ENCODE peak calls at places on chromosomes 4 and X, in four cellular contexts. One of them, this sample, is unnamed.

GRCh38 chr4:60482921-60483351 is 717.2 kb upstream of the ADGRL3 start:
- DNase-seq in choroid plexus epithelial cell: no peak
- DNase-seq in A549: no peak
- DNase-seq in fibroblast of lung: no peak
- DNase-seq in this sample: no peak

GRCh38 chr4:38805530-38806145 is 1.0 kb upstream of the TLR1 start:
- DNase-seq in choroid plexus epithelial cell: peak; percentile 27
- DNase-seq in A549: no peak
- DNase-seq in fibroblast of lung: no peak
- DNase-seq in this sample: no peak

GRCh38 chr4:185933078-185933581 is 121.1 kb upstream of the SORBS2 start:
- DNase-seq in choroid plexus epithelial cell: peak; percentile 85
- DNase-seq in A549: no peak
- DNase-seq in fibroblast of lung: no peak
- DNase-seq in this sample: no peak

GRCh38 chr4:173013232-173013932 is 155.2 kb upstream of the GALNT7 start:
- DNase-seq in choroid plexus epithelial cell: peak; percentile 60
- DNase-seq in A549: peak; percentile 42
- DNase-seq in fibroblast of lung: peak; percentile 63
- DNase-seq in this sample: no peak

GRCh38 chrX:154372612-154373022 is 1.8 kb downstream of the FLNA start:
- DNase-seq in choroid plexus epithelial cell: no peak
- DNase-seq in A549: peak; percentile 27
- DNase-seq in fibroblast of lung: peak; percentile 41
- DNase-seq in this sample: no peak

GRCh38 chrX:116267511-116268040 is 97.0 kb downstream of the AGTR2 start:
- DNase-seq in choroid plexus epithelial cell: no peak
- DNase-seq in A549: no peak
- DNase-seq in fibroblast of lung: peak; percentile 15
- DNase-seq in this sample: no peak

GRCh38 chr4:109007976-109008375 is 245.1 kb upstream of the ETNPPL start:
- DNase-seq in choroid plexus epithelial cell: no peak
- DNase-seq in A549: no peak
- DNase-seq in fibroblast of lung: no peak
- DNase-seq in this sample: no peak

GRCh38 chrX:21972721-21973120 is 32.2 kb downstream of the SMS start:
- DNase-seq in choroid plexus epithelial cell: peak; percentile 89
- DNase-seq in A549: no peak
- DNase-seq in fibroblast of lung: peak; percentile 65
- DNase-seq in this sample: no peak

GRCh38 chr4:10333942-10334341 is 123.3 kb downstream of the ZNF518B start:
- DNase-seq in choroid plexus epithelial cell: no peak
- DNase-seq in A549: no peak
- DNase-seq in fibroblast of lung: no peak
- DNase-seq in this sample: no peak

GRCh38 chrX:68732906-68733493 is 85.5 kb downstream of the STARD8 start:
- DNase-seq in choroid plexus epithelial cell: peak; percentile 56
- DNase-seq in A549: peak; percentile 38
- DNase-seq in fibroblast of lung: peak; percentile 34
- DNase-seq in this sample: no peak

GRCh38 chr4:107389965-107390364 is 330.1 kb downstream of the PAPSS1 start:
- DNase-seq in choroid plexus epithelial cell: no peak
- DNase-seq in A549: no peak
- DNase-seq in fibroblast of lung: no peak
- DNase-seq in this sample: no peak

GRCh38 chr4:38930696-38931095 is 63.1 kb downstream of the FAM114A1 start:
- DNase-seq in choroid plexus epithelial cell: no peak
- DNase-seq in A549: no peak
- DNase-seq in fibroblast of lung: no peak
- DNase-seq in this sample: no peak

GRCh38 chr4:1975391-1975801 is 33.4 kb downstream of the NELFA start:
- DNase-seq in choroid plexus epithelial cell: no peak
- DNase-seq in A549: no peak
- DNase-seq in fibroblast of lung: no peak
- DNase-seq in this sample: no peak

GRCh38 chr4:110484767-110485166 is 8.8 kb downstream of the ENPEP start:
- DNase-seq in choroid plexus epithelial cell: peak; percentile 74
- DNase-seq in A549: no peak
- DNase-seq in fibroblast of lung: peak; percentile 73
- DNase-seq in this sample: peak; percentile 84

GRCh38 chr4:124641715-124642380 is 70.7 kb downstream of the ANKRD50 start:
- DNase-seq in choroid plexus epithelial cell: peak; percentile 81
- DNase-seq in A549: peak; percentile 2
- DNase-seq in fibroblast of lung: peak; percentile 73
- DNase-seq in this sample: peak; percentile 90

GRCh38 chrX:111823068-111823467 is 52.9 kb upstream of the TRPC5OS start:
- DNase-seq in choroid plexus epithelial cell: peak; percentile 4
- DNase-seq in A549: peak; percentile 9
- DNase-seq in fibroblast of lung: no peak
- DNase-seq in this sample: no peak

GRCh38 chr4:40311811-40312346 is 23.3 kb upstream of the CHRNA9 start:
- DNase-seq in choroid plexus epithelial cell: no peak
- DNase-seq in A549: no peak
- DNase-seq in fibroblast of lung: no peak
- DNase-seq in this sample: no peak

GRCh38 chr4:109691411-109691920 is 11.8 kb downstream of the CASP6 start:
- DNase-seq in choroid plexus epithelial cell: no peak
- DNase-seq in A549: no peak
- DNase-seq in fibroblast of lung: no peak
- DNase-seq in this sample: no peak

GRCh38 chr4:16233569-16234177 is 7.4 kb upstream of the TAPT1 start:
- DNase-seq in choroid plexus epithelial cell: no peak
- DNase-seq in A549: no peak
- DNase-seq in fibroblast of lung: no peak
- DNase-seq in this sample: no peak

GRCh38 chr4:99816611-99817309 is at the start of gene DAPP1:
- DNase-seq in choroid plexus epithelial cell: no peak
- DNase-seq in A549: no peak
- DNase-seq in fibroblast of lung: no peak
- DNase-seq in this sample: no peak

GRCh38 chr4:23815351-23815750 is 74.5 kb downstream of the PPARGC1A start:
- DNase-seq in choroid plexus epithelial cell: no peak
- DNase-seq in A549: no peak
- DNase-seq in fibroblast of lung: peak; percentile 57
- DNase-seq in this sample: no peak

GRCh38 chr4:101169044-101170014 is 178.0 kb downstream of the PPP3CA start:
- DNase-seq in choroid plexus epithelial cell: peak; percentile 87
- DNase-seq in A549: no peak
- DNase-seq in fibroblast of lung: peak; percentile 76
- DNase-seq in this sample: no peak

GRCh38 chr4:112523764-112524505 is 8.0 kb upstream of the NEUROG2 start:
- DNase-seq in choroid plexus epithelial cell: no peak
- DNase-seq in A549: peak; percentile 30
- DNase-seq in fibroblast of lung: no peak
- DNase-seq in this sample: no peak

GRCh38 chr4:64715741-64716140 is 306.5 kb upstream of the TECRL start:
- DNase-seq in choroid plexus epithelial cell: no peak
- DNase-seq in A549: no peak
- DNase-seq in fibroblast of lung: no peak
- DNase-seq in this sample: no peak

GRCh38 chr4:64724689-64725088 is 315.4 kb upstream of the TECRL start:
- DNase-seq in choroid plexus epithelial cell: no peak
- DNase-seq in A549: no peak
- DNase-seq in fibroblast of lung: no peak
- DNase-seq in this sample: no peak

GRCh38 chr4:64718091-64718490 is 308.8 kb upstream of the TECRL start:
- DNase-seq in choroid plexus epithelial cell: peak; percentile 1
- DNase-seq in A549: no peak
- DNase-seq in fibroblast of lung: no peak
- DNase-seq in this sample: no peak

GRCh38 chr4:64721106-64721505 is 311.9 kb upstream of the TECRL start:
- DNase-seq in choroid plexus epithelial cell: no peak
- DNase-seq in A549: no peak
- DNase-seq in fibroblast of lung: no peak
- DNase-seq in this sample: no peak
- TF ChIP-seq CTCF in choroid plexus epithelial cell: no peak
- TF ChIP-seq CTCF in A549: no peak
- TF ChIP-seq CTCF in fibroblast of lung: no peak
- TF ChIP-seq CTCF in this sample: no peak

GRCh38 chr4:8441499-8442091 is 1.0 kb downstream of the TRMT44 start:
- DNase-seq in choroid plexus epithelial cell: no peak
- DNase-seq in A549: no peak
- DNase-seq in fibroblast of lung: no peak
- DNase-seq in this sample: no peak

GRCh38 chr4:8440491-8441311 is at the start of the genes ACOX3 and TRMT44:
- DNase-seq in choroid plexus epithelial cell: peak; percentile 95
- DNase-seq in A549: peak; percentile 50
- DNase-seq in fibroblast of lung: peak; percentile 89
- DNase-seq in this sample: peak; percentile 66

GRCh38 chr4:8443801-8444200 is 3.2 kb downstream of the TRMT44 start:
- DNase-seq in choroid plexus epithelial cell: no peak
- DNase-seq in A549: no peak
- DNase-seq in fibroblast of lung: no peak
- DNase-seq in this sample: no peak

GRCh38 chr4:8439914-8440490 is 521 bp downstream of the ACOX3 start:
- DNase-seq in choroid plexus epithelial cell: peak; percentile 38
- DNase-seq in A549: no peak
- DNase-seq in fibroblast of lung: no peak
- DNase-seq in this sample: no peak

GRCh38 chr4:8442596-8443358 is 2.2 kb downstream of the TRMT44 start:
- DNase-seq in choroid plexus epithelial cell: peak; percentile 48
- DNase-seq in A549: no peak
- DNase-seq in fibroblast of lung: no peak
- DNase-seq in this sample: no peak
- H3K4me3 ChIP-seq in choroid plexus epithelial cell: peak overlapping the region; percentile 9
- H3K4me3 ChIP-seq in A549: no peak overlapping the region
- H3K4me3 ChIP-seq in fibroblast of lung: peak overlapping the region; percentile 92
- H3K4me3 ChIP-seq in this sample: peak overlapping the region; percentile 96

GRCh38 chr4:84501721-84502267 is 2.7 kb upstream of the NKX6-1 start:
- DNase-seq in choroid plexus epithelial cell: no peak
- DNase-seq in A549: no peak
- DNase-seq in fibroblast of lung: no peak
- DNase-seq in this sample: no peak
- TF ChIP-seq CTCF in choroid plexus epithelial cell: no peak
- TF ChIP-seq CTCF in A549: no peak
- TF ChIP-seq CTCF in fibroblast of lung: no peak
- TF ChIP-seq CTCF in this sample: no peak

GRCh38 chrX:131821945-131822622 is 201.0 kb upstream of the STK26 start:
- DNase-seq in choroid plexus epithelial cell: no peak
- DNase-seq in A549: no peak
- DNase-seq in fibroblast of lung: no peak
- DNase-seq in this sample: no peak

GRCh38 chrX:131812847-131813825 is 210.0 kb upstream of the STK26 start:
- DNase-seq in choroid plexus epithelial cell: no peak
- DNase-seq in A549: peak; percentile 6
- DNase-seq in fibroblast of lung: no peak
- DNase-seq in this sample: no peak

GRCh38 chrX:131818297-131818936 is 204.7 kb upstream of the STK26 start:
- DNase-seq in choroid plexus epithelial cell: no peak
- DNase-seq in A549: no peak
- DNase-seq in fibroblast of lung: no peak
- DNase-seq in this sample: no peak

GRCh38 chrX:131816551-131817136 is 206.5 kb upstream of the STK26 start:
- DNase-seq in choroid plexus epithelial cell: no peak
- DNase-seq in A549: no peak
- DNase-seq in fibroblast of lung: no peak
- DNase-seq in this sample: no peak
- H3K4me3 ChIP-seq in choroid plexus epithelial cell: no peak overlapping the region
- H3K4me3 ChIP-seq in A549: no peak overlapping the region
- H3K4me3 ChIP-seq in fibroblast of lung: no peak overlapping the region
- H3K4me3 ChIP-seq in this sample: no peak overlapping the region

GRCh38 chr4:858831-859451 is 33.0 kb upstream of the CPLX1 start:
- DNase-seq in choroid plexus epithelial cell: no peak
- DNase-seq in A549: no peak
- DNase-seq in fibroblast of lung: no peak
- DNase-seq in this sample: no peak

GRCh38 chr4:856468-856901 is 30.6 kb upstream of the CPLX1 start:
- DNase-seq in choroid plexus epithelial cell: no peak
- DNase-seq in A549: no peak
- DNase-seq in fibroblast of lung: no peak
- DNase-seq in this sample: no peak

GRCh38 chr4:859496-859895 is 33.6 kb upstream of the CPLX1 start:
- DNase-seq in choroid plexus epithelial cell: no peak
- DNase-seq in A549: no peak
- DNase-seq in fibroblast of lung: no peak
- DNase-seq in this sample: no peak

GRCh38 chr4:857461-857860 is 31.5 kb upstream of the CPLX1 start:
- DNase-seq in choroid plexus epithelial cell: no peak
- DNase-seq in A549: no peak
- DNase-seq in fibroblast of lung: no peak
- DNase-seq in this sample: no peak

DNA sequence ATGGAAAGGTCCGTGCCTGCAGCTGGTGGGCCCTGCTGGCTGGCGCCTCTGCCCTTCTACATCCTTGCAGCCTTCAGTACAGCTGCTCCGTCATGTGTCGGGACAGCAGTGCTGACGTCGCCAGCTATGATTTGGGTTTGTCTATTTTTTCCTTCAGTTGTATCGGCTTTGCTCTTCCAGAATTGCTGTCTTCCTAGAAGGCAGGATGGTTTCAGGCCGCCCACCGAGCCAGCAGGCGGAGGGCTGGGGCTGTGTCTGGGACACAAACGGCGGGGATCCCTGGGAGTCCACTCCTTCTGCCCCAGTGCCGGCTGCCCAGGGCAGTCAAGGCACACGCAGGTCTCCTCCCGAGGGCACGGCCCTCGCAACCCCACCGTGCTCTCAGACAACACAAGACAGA is 32.2 kb upstream of the CPLX1 start:
- DNase-seq in choroid plexus epithelial cell: no peak
- DNase-seq in A549: no peak
- DNase-seq in fibroblast of lung: no peak
- DNase-seq in this sample: no peak
- TF ChIP-seq CTCF in choroid plexus epithelial cell: no peak
- TF ChIP-seq CTCF in A549: no peak
- TF ChIP-seq CTCF in fibroblast of lung: no peak
- TF ChIP-seq CTCF in this sample: no peak

This sample was measured in epithelial cell of proximal tubule.